ENCODE peak calls at places on chromosomes 2 and 18, in five cellular contexts. L is stomach, R is thyroid gland, S is PC-9, U is prostate gland. P is an unnamed sample.

GRCh38 chr2:121150126-121150525 is 134.9 kb downstream of the TFCP2L1 start:
- DNase-seq in L (no peak), U (no peak), R (no peak), S (no peak), P (no peak)

GRCh38 chr2:54675738-54676137 is 47.7 kb upstream of the EML6 start:
- DNase-seq in L (peak; percentile 76), S (no peak), U (no peak), R (peak; percentile 96), P (no peak)

GRCh38 chr2:37364351-37364750 is 19.9 kb downstream of the QPCT start:
- DNase-seq in U (no peak), R (no peak), S (no peak), L (no peak), P (no peak)

GRCh38 chr2:159922563-159922962 is 124.6 kb upstream of the CD302 start:
- DNase-seq in S (no peak), L (no peak), U (no peak), R (no peak), P (no peak)

GRCh38 chr2:68828887-68829708 is 42.1 kb downstream of the BMP10 start:
- DNase-seq in U (peak; percentile 95), R (peak; percentile 99), L (peak; percentile 94), S (no peak), P (no peak)

GRCh38 chr2:240179186-240179815 is 38.8 kb upstream of the OTOS start:
- DNase-seq in U (no peak), L (no peak), R (no peak), S (no peak), P (no peak)

GRCh38 chr2:216404010-216404618 is 8.2 kb upstream of the SMARCAL1 start:
- DNase-seq in L (peak; percentile 35), R (peak; percentile 31), S (peak; percentile 39), U (no peak), P (no peak)

GRCh38 chr2:156189143-156189542 is 143.4 kb downstream of the NR4A2 start:
- DNase-seq in U (no peak), L (peak; percentile 43), S (no peak), R (peak; percentile 23), P (no peak)

GRCh38 chr2:136116813-136117390 is 1.0 kb downstream of the CXCR4 start:
- DNase-seq in R (peak; percentile 35), U (no peak), L (peak; percentile 42), S (no peak), P (peak; percentile 82)

GRCh38 chr2:216477283-216478035 is 21.2 kb upstream of the RPL37A start:
- DNase-seq in U (no peak), S (no peak), R (no peak), L (no peak), P (no peak)

GRCh38 chr2:159939946-159940345 is 122.5 kb downstream of the PLA2R1 start:
- DNase-seq in R (no peak), L (no peak), S (no peak), U (no peak), P (no peak)

DNA sequence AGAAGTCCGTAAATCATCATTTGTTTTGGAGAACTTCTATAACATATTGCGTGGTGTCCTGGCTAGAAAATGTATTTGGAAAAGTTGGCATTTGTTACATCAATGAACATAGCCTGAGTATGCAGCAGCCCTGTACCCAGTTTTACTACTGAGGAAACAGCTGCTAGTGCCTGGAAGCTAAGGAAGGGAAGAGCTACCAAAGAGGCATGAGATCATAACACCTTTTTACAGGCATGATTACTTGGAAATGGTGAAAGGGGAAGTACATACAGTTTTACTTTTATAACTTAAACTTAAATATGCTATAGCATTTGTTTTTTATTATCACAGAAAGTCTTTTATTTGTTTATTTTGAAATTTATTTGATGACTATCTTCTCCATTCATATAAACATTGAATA is 128.4 kb upstream of the MC4R start:
- DNase-seq in L (no peak), R (no peak), S (no peak), U (no peak), P (no peak)
- TF ChIP-seq CTCF in L (no peak), R (no peak), S (no peak), U (no peak), P (no peak)

DNA sequence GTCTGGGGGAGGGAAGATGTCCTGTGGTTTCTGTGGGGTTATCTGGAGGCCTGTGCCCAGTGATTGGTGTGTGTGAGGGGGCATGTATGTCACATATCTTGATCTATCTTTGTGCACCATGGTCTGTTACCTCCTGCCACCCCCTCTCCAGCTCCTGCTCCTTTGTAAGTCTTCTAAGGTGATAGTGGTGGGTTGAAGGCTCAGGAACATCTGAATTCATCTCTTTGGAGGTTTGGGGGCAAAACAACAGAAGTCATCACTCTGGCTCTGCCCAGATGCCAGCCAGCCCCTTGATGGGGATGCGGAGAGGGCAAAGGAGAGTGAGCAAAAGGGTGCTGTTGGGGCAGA is 2.7 kb upstream of the WNT6 start:
- DNase-seq in U (no peak), S (no peak), R (no peak), L (no peak), P (no peak)
- H3K4me3 ChIP-seq in U (no peak overlapping the region), S (no peak overlapping the region), R (no peak overlapping the region), L (no peak overlapping the region), P (no peak overlapping the region)

GRCh38 chr18:47108373-47108772 is 41.9 kb downstream of the HDHD2 start:
- DNase-seq in U (no peak), L (no peak), R (no peak), S (no peak), P (no peak)

GRCh38 chr18:47113796-47114540 is 36.3 kb downstream of the HDHD2 start:
- DNase-seq in L (no peak), U (no peak), R (no peak), S (no peak), P (no peak)

GRCh38 chr18:47109049-47109448 is 41.3 kb downstream of the HDHD2 start:
- DNase-seq in S (no peak), L (no peak), U (no peak), R (no peak), P (no peak)

GRCh38 chr18:47109720-47110119 is 40.6 kb downstream of the HDHD2 start:
- DNase-seq in U (no peak), S (no peak), R (no peak), L (no peak), P (no peak)

DNA sequence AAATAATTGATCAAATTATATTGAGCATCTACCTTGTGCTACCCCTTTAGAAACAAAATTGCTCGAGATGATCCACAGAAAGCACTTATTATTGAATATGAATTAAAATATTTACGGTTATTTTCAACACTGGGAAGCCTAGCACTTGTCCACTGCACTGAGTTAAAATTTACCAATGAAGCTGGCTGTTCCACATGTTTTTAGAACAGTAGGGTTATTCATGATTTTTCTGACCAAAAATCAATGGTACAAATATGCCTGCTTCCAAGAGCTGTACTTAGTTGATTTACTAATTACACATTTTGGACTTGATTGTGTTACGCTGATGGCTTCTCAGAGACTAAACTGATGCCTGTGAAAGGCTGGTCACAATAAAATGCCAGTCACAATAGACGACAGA is 39.4 kb downstream of the HDHD2 start:
- DNase-seq in U (no peak), L (no peak), R (no peak), S (no peak), P (no peak)
- H3K36me3 ChIP-seq in U (no peaks in the 10 kb centered on the region), L (peaks cover 94% of the 10 kb centered on the region), R (peaks cover 19% of the 10 kb centered on the region), S (no peaks in the 10 kb centered on the region), P (peaks cover 7% of the 10 kb centered on the region)

GRCh38 chr2:100425573-100426383 is 8.3 kb upstream of the CHST10 start:
- DNase-seq in R (no peak), L (no peak), S (no peak), U (no peak), P (no peak)

GRCh38 chr2:100423631-100424030 is 6.2 kb upstream of the CHST10 start:
- DNase-seq in L (no peak), S (no peak), R (no peak), U (no peak), P (no peak)

GRCh38 chr2:100424277-100424875 is 6.9 kb upstream of the CHST10 start:
- DNase-seq in S (no peak), L (no peak), R (no peak), U (no peak), P (no peak)

GRCh38 chr2:100425107-100425506 is 7.6 kb upstream of the CHST10 start:
- DNase-seq in L (no peak), S (no peak), U (no peak), R (no peak), P (no peak)

GRCh38 chr2:100422320-100422719 is 4.9 kb upstream of the CHST10 start:
- DNase-seq in U (no peak), R (peak; percentile 20), S (no peak), L (no peak), P (no peak)
- TF ChIP-seq CTCF in U (no peak), R (peak; percentile 51), S (peak; percentile 63), L (no peak), P (peak; percentile 23)

P was measured in GM06990.